ENCODE peak calls at places on chromosomes 12 and 14, in six cellular contexts. U is CD8-positive, alpha-beta T cell; Z is stomach; K is colonic mucosa; N is breast epithelium; T is thyroid gland. H is an unnamed sample.

GRCh38 chr12:1502856-1503255 is 91.5 kb downstream of the FBXL14 start:
- DNase-seq in N (no peak), T (peak), Z (no peak), K (no peak), U (no peak), H (no peak)

GRCh38 chr12:627285-627684 is 36.0 kb downstream of the NINJ2 start:
- DNase-seq in U (no peak), N (no peak), Z (no peak), K (no peak), T (no peak), H (no peak)

GRCh38 chr12:131102991-131103609 is 149.4 kb downstream of the ADGRD1 start:
- DNase-seq in N (no peak), T (no peak), K (no peak), Z (peak), U (no peak), H (peak)

GRCh38 chr12:29782821-29783772 is 645 bp downstream of the TMTC1 start:
- DNase-seq in K (peak), N (no peak), U (no peak), Z (peak), T (peak), H (peak)

GRCh38 chr12:101490286-101490920 is 15.3 kb downstream of the SPIC start:
- DNase-seq in U (no peak), K (peak), T (peak), Z (peak), N (no peak), H (no peak)

GRCh38 chr12:2244013-2244861 is 191.4 kb downstream of the CACNA1C start:
- DNase-seq in Z (no peak), U (no peak), N (no peak), T (no peak), K (no peak), H (no peak)

GRCh38 chr12:107092669-107093546 is 441 bp downstream of the CRY1 start:
- DNase-seq in T (peak), N (peak), U (peak), K (peak), Z (peak), H (peak)

GRCh38 chr12:74896186-74896585 is 313.5 kb downstream of the KCNC2 start:
- DNase-seq in U (no peak), N (no peak), T (no peak), Z (no peak), K (no peak), H (no peak)

GRCh38 chr12:106709068-106709511 is 65.4 kb upstream of the RIC8B start:
- DNase-seq in T (peak), N (no peak), U (no peak), K (no peak), Z (no peak), H (no peak)

GRCh38 chr14:76770521-76771431 is 9.5 kb downstream of the VASH1 start:
- DNase-seq in N (peak), U (no peak), T (no peak), K (peak), Z (no peak), H (peak)

GRCh38 chr12:45648070-45648469 is 81.4 kb upstream of the ARID2 start:
- DNase-seq in K (peak), T (no peak), N (no peak), U (no peak), Z (peak), H (peak)

GRCh38 chr12:106045251-106045674 is 93.5 kb downstream of the NUAK1 start:
- DNase-seq in K (no peak), N (no peak), Z (no peak), U (no peak), T (no peak), H (no peak)

GRCh38 chr12:64088431-64089349 is 133.4 kb downstream of the KICS2 start:
- DNase-seq in N (peak), T (peak), K (peak), U (no peak), Z (peak), H (no peak)

GRCh38 chr12:10136637-10137205 is 6.7 kb upstream of the CLEC7A start:
- DNase-seq in U (no peak), N (no peak), K (no peak), T (no peak), Z (no peak), H (no peak)

GRCh38 chr12:87086118-87086891 is 830.1 kb upstream of the MGAT4C start:
- DNase-seq in N (no peak), T (no peak), U (no peak), K (no peak), Z (no peak), H (no peak)

GRCh38 chr12:53508534-53509199 is 1.4 kb upstream of the NPFF start:
- DNase-seq in Z (peak), T (peak), U (peak), K (peak), N (peak), H (peak)

GRCh38 chr14:58918066-58918465 is 270.4 kb upstream of the DAAM1 start:
- DNase-seq in N (no peak), U (no peak), T (no peak), Z (no peak), K (no peak), H (no peak)

GRCh38 chr12:62803756-62804155 is 131.2 kb downstream of the PPM1H start:
- DNase-seq in T (no peak), N (no peak), U (no peak), Z (no peak), K (no peak), H (no peak)

GRCh38 chr14:53295985-53296582 is 143.0 kb upstream of the DDHD1 start:
- DNase-seq in K (no peak), N (no peak), T (no peak), Z (no peak), U (no peak), H (no peak)

GRCh38 chr14:49926803-49927202 is 33.9 kb downstream of the ARF6 start:
- DNase-seq in K (no peak), N (no peak), Z (no peak), T (no peak), U (no peak), H (no peak)

GRCh38 chr12:124423683-124424515 is 129.0 kb downstream of the RFLNA start:
- DNase-seq in N (no peak), K (no peak), T (no peak), U (no peak), Z (no peak), H (no peak)

GRCh38 chr14:50523271-50524041 is 8.9 kb downstream of the MAP4K5 start:
- DNase-seq in Z (no peak), U (no peak), N (no peak), K (no peak), T (no peak), H (no peak)

GRCh38 chr14:105015905-105016304 is 5.0 kb downstream of the CDCA4 start:
- DNase-seq in T (no peak), K (no peak), U (no peak), N (no peak), Z (no peak), H (no peak)

GRCh38 chr14:83419420-83419819 is 1885.8 kb upstream of the SEL1L start:
- DNase-seq in K (no peak), Z (no peak), U (no peak), T (peak), N (no peak), H (no peak)

GRCh38 chr12:58028294-58028693 is 86.9 kb downstream of the ATP23 start:
- DNase-seq in K (no peak), T (peak), Z (no peak), N (no peak), U (no peak), H (no peak)

GRCh38 chr14:26190644-26191043 is 407.2 kb downstream of the NOVA1 start:
- DNase-seq in U (no peak), N (no peak), T (no peak), Z (no peak), K (no peak), H (no peak)

GRCh38 chr14:26194816-26195215 is 403.0 kb downstream of the NOVA1 start:
- DNase-seq in T (no peak), N (no peak), K (no peak), Z (no peak), U (no peak), H (no peak)

GRCh38 chr14:26191666-26192065 is 406.2 kb downstream of the NOVA1 start:
- DNase-seq in N (no peak), K (no peak), Z (no peak), T (no peak), U (no peak), H (no peak)

GRCh38 chr14:26187996-26188605 is 409.7 kb downstream of the NOVA1 start:
- DNase-seq in U (no peak), N (no peak), T (no peak), Z (no peak), K (no peak), H (no peak)

DNA sequence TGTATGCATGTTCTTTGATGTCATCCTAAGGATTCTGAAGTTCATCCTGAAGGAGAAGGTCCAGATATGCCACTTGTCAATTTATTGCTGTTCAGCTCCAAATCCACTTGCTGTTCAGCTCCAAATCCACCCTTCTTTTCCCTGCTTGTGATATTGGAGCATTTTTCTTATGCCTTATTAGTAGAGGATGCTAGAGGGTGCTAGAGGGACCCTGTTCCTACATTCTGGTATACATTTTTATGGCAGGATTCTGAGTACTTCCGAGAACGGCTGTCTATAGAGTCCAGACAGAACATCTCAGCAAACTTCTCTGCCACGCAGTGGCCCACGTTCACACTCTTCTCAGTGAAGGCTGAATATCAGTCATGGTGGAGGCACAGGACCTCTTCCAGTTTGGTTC is 406.7 kb downstream of the NOVA1 start:
- DNase-seq in K (no peak), N (no peak), T (no peak), U (no peak), Z (no peak), H (no peak)
- TF ChIP-seq CTCF in K (no peak), N (no peak), T (no peak), U (no peak), Z (no peak), H (no peak)

GRCh38 chr14:102181187-102181586 is 41.5 kb downstream of the WDR20 start:
- DNase-seq in K (no peak), Z (no peak), N (no peak), U (no peak), T (no peak), H (no peak)

GRCh38 chr14:102184678-102185040 is 45.0 kb downstream of the WDR20 start:
- DNase-seq in T (no peak), N (no peak), K (no peak), U (no peak), Z (no peak), H (no peak)

GRCh38 chr14:102182190-102182589 is 42.5 kb downstream of the WDR20 start:
- DNase-seq in T (no peak), Z (no peak), U (no peak), K (no peak), N (no peak), H (no peak)

GRCh38 chr14:102183922-102184677 is 44.4 kb downstream of the WDR20 start:
- DNase-seq in N (no peak), K (no peak), Z (no peak), U (no peak), T (no peak), H (no peak)

GRCh38 chr14:102182901-102183619 is 43.4 kb downstream of the WDR20 start:
- DNase-seq in N (no peak), Z (no peak), K (no peak), U (no peak), T (no peak), H (no peak)
- H3K4me3 ChIP-seq in N (no peak), Z (no peak), K (no peak), U (no peak), T (no peak), H (no peak)

GRCh38 chr14:44893535-44893934 is 68.2 kb downstream of the KLHL28 start:
- DNase-seq in K (no peak), T (no peak), N (no peak), U (no peak), Z (no peak), H (no peak)

GRCh38 chr14:44896275-44897040 is 65.3 kb downstream of the KLHL28 start:
- DNase-seq in Z (no peak), U (no peak), K (no peak), N (no peak), T (no peak), H (no peak)

GRCh38 chr14:44897844-44898151 is 63.9 kb downstream of the KLHL28 start:
- DNase-seq in K (no peak), N (no peak), U (no peak), T (no peak), Z (no peak), H (no peak)

GRCh38 chr14:44897041-44897843 is 64.5 kb downstream of the KLHL28 start:
- DNase-seq in Z (peak), T (peak), N (peak), K (peak), U (peak), H (peak)

GRCh38 chr14:44895716-44896115 is 66.0 kb downstream of the KLHL28 start:
- DNase-seq in K (no peak), U (no peak), T (no peak), N (no peak), Z (no peak), H (no peak)
- H3K27ac ChIP-seq in K (no peak), U (no peak), T (no peak), N (no peak), Z (peak), H (no peak)

DNA sequence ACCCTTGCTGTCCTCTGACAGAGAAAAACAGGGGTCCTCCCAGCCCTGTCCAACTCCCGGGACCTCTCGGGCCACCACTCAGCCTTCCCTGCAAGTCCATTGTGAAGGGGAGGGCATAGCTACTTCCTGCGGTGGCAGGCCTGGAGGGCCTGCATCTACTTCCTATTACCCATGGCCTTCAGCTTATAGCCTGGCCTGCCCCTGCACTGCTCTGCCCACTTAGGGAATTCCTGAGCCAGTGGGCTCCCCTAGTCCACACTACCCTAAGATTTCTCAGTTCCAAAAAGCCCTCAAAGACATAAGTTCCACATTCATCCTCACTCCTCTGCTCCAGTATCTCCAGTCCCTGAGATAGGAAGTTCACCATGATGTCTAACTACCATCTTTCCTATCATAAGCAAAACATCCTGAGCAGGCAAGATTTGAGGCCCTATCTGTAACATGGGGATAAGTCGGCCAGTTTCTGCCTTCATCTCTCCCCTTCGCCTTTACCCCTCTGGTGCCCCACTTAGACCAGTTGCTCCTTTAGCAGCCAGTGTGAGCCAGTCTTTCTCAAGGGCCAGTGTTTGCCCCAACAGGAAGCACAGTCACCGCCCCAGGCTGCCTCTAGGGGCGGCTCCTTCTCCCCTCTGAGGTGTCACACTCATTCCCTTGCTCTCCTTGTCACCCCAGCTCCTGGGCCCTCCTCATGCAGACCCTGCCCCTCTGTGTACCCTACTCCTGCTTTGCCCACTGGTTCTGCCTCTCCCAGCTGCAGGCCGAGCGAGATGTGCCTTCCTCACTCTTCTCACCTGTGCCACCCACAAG is 10.9 kb downstream of the HDAC7 start:
- DNase-seq in U (peak), N (no peak), K (no peak), Z (no peak), T (peak), H (no peak)
- TF ChIP-seq CTCF in U (no peak), N (peak), K (no peak), Z (no peak), T (no peak), H (no peak)

GRCh38 chr14:92655372-92655771 is 93.1 kb downstream of the LGMN start:
- DNase-seq in K (no peak), T (no peak), U (peak), Z (no peak), N (no peak), H (no peak)
- H3K4me3 ChIP-seq in K (no peak), T (no peak), U (peak), Z (no peak), N (peak), H (no peak)

DNA sequence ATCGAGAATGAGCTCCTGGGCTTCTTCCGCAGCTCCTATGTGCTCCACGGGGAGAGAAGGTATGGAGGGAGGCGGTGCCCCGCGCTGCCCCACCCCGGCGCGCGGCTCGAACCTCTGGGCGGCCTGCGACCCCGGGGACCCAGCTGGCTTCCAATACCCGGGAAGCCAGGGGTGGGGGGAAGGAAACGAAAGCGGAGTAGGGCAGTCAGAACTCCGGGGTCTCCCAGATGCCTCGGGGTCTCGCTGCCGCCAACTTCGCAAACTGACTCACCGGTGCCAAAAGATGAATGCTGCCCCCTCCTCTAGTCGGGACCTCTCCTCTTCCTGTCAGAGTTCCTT is 1.3 kb downstream of the TRHDE start:
- DNase-seq in U (no peak), T (no peak), Z (no peak), K (no peak), N (no peak), H (no peak)
- H3K27ac ChIP-seq in U (no peak), T (no peak), Z (peak), K (no peak), N (no peak), H (peak)

GRCh38 chr14:69631509-69631908 is 20.1 kb downstream of the SUSD6 start:
- DNase-seq in U (no peak), K (no peak), T (no peak), Z (no peak), N (no peak), H (no peak)

GRCh38 chr14:69632752-69633151 is 21.4 kb downstream of the SUSD6 start:
- DNase-seq in Z (no peak), N (no peak), U (no peak), T (no peak), K (no peak), H (no peak)

GRCh38 chr14:69634871-69635270 is 23.5 kb downstream of the SUSD6 start:
- DNase-seq in N (no peak), Z (no peak), T (no peak), K (no peak), U (no peak), H (no peak)

GRCh38 chr14:69632154-69632553 is 20.8 kb downstream of the SUSD6 start:
- DNase-seq in T (no peak), Z (no peak), U (no peak), N (no peak), K (no peak), H (no peak)

DNA sequence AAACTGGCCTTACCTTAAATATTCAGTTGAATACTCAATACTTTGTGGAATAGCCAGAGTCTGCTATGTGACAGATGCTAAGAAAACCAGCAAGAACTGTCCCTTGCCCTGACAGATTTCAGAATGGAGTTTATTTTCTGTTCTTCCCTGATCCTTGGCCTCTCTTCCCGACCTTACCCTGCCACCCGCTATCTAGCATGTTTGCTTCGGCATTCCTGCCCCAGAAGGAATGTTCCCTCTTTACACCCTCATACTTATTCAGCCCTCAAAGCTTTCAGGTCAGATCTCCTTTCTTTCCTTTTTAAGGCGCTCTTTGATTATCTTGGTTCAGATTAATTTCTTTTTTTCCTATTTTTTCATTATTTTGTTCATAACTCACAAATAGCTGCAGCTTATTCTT is 21.8 kb downstream of the SUSD6 start:
- DNase-seq in T (no peak), K (no peak), N (no peak), Z (no peak), U (no peak), H (no peak)
- TF ChIP-seq CTCF in T (no peak), K (no peak), N (no peak), Z (no peak), U (no peak), H (no peak)

GRCh38 chr12:122527478-122527944 is 462 bp downstream of the KNTC1 start:
- DNase-seq in Z (no peak), N (no peak), K (peak), T (no peak), U (peak), H (no peak)
- H3K4me3 ChIP-seq in Z (peak), N (peak), K (peak), T (peak), U (peak), H (peak)

H was measured in dorsolateral prefrontal cortex.